ENCODE peak calls at places on chromosomes 4 and X, in ten cellular contexts. Q, H, R, Y, N, S, I, O, K and E are unnamed samples.

GRCh38 chrX:11242704-11243103 is 50.5 kb upstream of the AMELX start:
- DNase-seq in Q (no peak), H (no peak), R (no peak), Y (no peak), N (no peak), S (no peak), I (no peak), O (no peak), K (no peak), E (no peak)

GRCh38 chrX:104679175-104679574 is 113.2 kb downstream of the IL1RAPL2 start:
- DNase-seq in Q (no peak), H (no peak), R (no peak), Y (no peak), N (no peak), S (no peak), I (no peak), O (no peak), K (no peak), E (no peak)

GRCh38 chr4:176261481-176261880 is 7.5 kb downstream of the ASB5 start:
- DNase-seq in Q (no peak), H (no peak), R (no peak), Y (no peak), N (no peak), S (no peak), I (no peak), O (no peak), K (no peak), E (no peak)

GRCh38 chr4:40648742-40649281 is 19.1 kb upstream of the RBM47 start:
- DNase-seq in Q (no peak), H (no peak), R (no peak), Y (no peak), N (no peak), S (no peak), I (peak), O (peak), K (no peak), E (no peak)

GRCh38 chrX:9465380-9466114 is 689 bp downstream of the TBL1X start:
- DNase-seq in Q (no peak), H (peak), R (peak), Y (no peak), N (no peak), S (no peak), I (peak), O (no peak), K (peak), E (no peak)

GRCh38 chrX:10648608-10649007 is 28.2 kb upstream of the MID1 start:
- DNase-seq in Q (no peak), H (no peak), R (no peak), Y (no peak), N (no peak), S (no peak), I (no peak), O (no peak), K (no peak), E (no peak)

GRCh38 chr4:118884716-118885115 is 3.9 kb upstream of the SYNPO2 start:
- DNase-seq in Q (no peak), H (no peak), R (no peak), Y (no peak), N (no peak), S (no peak), I (no peak), O (no peak), K (no peak), E (no peak)

GRCh38 chr4:64266263-64266662 is 143.0 kb downstream of the TECRL start:
- DNase-seq in Q (no peak), H (no peak), R (no peak), Y (no peak), N (no peak), S (no peak), I (no peak), O (no peak), K (no peak), E (no peak)

GRCh38 chr4:160091631-160092030 is 988.8 kb downstream of the RAPGEF2 start:
- DNase-seq in Q (no peak), H (no peak), R (no peak), Y (no peak), N (no peak), S (no peak), I (no peak), O (no peak), K (no peak), E (no peak)

GRCh38 chrX:37302569-37302968 is 46.6 kb upstream of the PRRG1 start:
- DNase-seq in Q (no peak), H (peak), R (peak), Y (peak), N (no peak), S (no peak), I (peak), O (no peak), K (no peak), E (no peak)

GRCh38 chrX:101051153-101051548 is 760 bp downstream of the TRMT2B start:
- DNase-seq in Q (no peak), H (no peak), R (no peak), Y (no peak), N (peak), S (peak), I (no peak), O (no peak), K (peak), E (no peak)

GRCh38 chrX:101057095-101057714 is 5.3 kb upstream of the TRMT2B start:
- DNase-seq in Q (no peak), H (no peak), R (no peak), Y (no peak), N (no peak), S (no peak), I (no peak), O (no peak), K (no peak), E (no peak)

DNA sequence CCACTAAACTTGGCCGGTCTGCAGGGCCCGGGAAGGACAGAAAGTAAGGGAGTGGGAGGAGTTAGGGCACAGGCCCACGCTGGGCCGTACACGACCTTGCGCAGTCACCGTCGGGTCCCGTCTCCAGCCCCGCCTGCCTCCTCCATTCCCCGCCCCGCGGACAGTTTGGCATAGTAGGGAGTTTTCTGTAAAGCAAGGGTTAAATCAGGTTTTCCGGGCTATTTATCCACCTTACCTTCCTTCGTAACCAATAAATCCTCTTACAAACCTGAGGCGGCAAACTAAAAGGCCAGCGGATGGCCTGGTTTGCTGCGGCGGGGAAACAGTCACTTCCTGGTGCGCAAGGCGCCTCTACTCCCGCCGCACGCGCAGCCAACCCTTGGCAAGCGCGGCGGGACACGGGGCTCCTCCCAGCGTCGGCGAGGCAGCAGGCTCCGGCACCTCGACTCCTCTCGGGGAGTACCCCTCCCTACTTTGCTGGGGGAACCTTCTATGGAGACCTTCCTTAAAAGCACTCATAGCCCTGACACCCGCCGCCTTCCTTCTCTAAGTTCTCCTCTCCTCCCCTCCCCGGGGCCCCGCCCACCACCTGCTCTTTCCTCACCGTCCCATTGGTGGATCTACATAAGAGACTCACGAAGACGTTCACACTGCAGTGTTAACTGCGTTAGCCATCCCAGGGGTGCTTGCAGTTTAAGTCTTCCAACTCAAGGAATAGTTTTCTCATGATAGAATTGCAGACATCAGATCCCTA is at the start of gene TRMT2B:
- DNase-seq in Q (peak), H (peak), R (peak), Y (peak), N (peak), S (peak), I (peak), O (peak), K (peak), E (peak)
- H3K27ac ChIP-seq in Q (peak), H (peak), R (no peak), Y (peak), N (peak), S (peak), I (peak), O (peak), K (peak), E (peak)

DNA sequence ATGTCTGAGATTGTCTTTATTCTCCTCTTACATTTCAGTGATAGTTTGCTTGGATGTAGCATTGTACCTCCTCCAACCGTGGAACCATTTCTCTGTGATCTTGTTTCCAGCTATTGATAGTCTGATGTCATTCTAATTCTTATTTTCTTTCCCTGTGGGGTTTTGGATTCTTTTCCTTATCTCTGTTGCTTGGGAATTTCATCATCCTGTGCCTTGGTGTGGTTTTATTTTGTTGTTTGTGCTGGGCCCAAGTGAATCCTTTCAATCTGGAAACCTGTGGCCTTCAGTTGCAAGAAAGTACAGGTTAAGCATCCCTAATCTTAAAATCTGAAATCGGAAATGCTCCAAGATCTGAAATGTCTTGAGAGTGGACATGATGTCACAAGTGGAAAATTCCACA is 22.0 kb downstream of the MSX1 start:
- DNase-seq in Q (no peak), H (no peak), R (no peak), Y (no peak), N (no peak), S (no peak), I (no peak), O (no peak), K (no peak), E (no peak)
- TF ChIP-seq POLR2A in Q (no peak), H (no peak), R (no peak), Y (no peak), N (no peak), S (no peak), I (no peak), O (no peak), K (no peak), E (no peak)

GRCh38 chr4:5924466-5925125 is 31.7 kb upstream of the CRMP1 start:
- DNase-seq in Q (no peak), H (no peak), R (no peak), Y (no peak), N (no peak), S (no peak), I (no peak), O (no peak), K (no peak), E (no peak)
- H3K27ac ChIP-seq in Q (no peak), H (no peak), R (no peak), Y (no peak), N (no peak), S (no peak), I (no peak), O (no peak), K (no peak), E (no peak)

GRCh38 chr4:1720163-1720983 is 750 bp downstream of the TMEM129 start:
- DNase-seq in Q (no peak), H (peak), R (peak), Y (no peak), N (no peak), S (no peak), I (peak), O (no peak), K (peak), E (no peak)
- TF ChIP-seq POLR2A in Q (no peak), H (no peak), R (peak), Y (no peak), N (no peak), S (no peak), I (peak), O (no peak), K (no peak), E (no peak)

DNA sequence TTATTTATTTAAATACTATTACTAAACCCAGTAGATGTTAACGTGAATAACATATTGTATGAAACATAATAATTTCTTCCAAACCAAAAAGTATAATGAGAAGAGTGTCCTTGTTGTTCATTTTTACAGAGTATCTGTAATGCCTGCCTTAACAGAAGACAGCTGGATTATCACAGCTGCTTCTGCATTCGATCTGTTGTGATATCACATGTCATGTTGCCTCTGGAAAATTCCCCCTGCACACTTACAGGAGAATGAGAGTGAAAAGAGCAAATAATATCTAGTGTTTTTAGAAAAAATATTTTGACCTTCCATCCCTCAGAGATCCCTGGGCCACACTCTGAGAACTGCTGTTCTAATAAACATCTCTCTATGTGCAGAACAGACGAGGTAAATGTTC is 240.1 kb upstream of the NOCT start:
- DNase-seq in Q (no peak), H (no peak), R (no peak), Y (no peak), N (no peak), S (no peak), I (no peak), O (no peak), K (no peak), E (no peak)
- H3K27ac ChIP-seq in Q (no peak), H (no peak), R (no peak), Y (no peak), N (no peak), S (no peak), I (no peak), O (no peak), K (no peak), E (peak)

DNA sequence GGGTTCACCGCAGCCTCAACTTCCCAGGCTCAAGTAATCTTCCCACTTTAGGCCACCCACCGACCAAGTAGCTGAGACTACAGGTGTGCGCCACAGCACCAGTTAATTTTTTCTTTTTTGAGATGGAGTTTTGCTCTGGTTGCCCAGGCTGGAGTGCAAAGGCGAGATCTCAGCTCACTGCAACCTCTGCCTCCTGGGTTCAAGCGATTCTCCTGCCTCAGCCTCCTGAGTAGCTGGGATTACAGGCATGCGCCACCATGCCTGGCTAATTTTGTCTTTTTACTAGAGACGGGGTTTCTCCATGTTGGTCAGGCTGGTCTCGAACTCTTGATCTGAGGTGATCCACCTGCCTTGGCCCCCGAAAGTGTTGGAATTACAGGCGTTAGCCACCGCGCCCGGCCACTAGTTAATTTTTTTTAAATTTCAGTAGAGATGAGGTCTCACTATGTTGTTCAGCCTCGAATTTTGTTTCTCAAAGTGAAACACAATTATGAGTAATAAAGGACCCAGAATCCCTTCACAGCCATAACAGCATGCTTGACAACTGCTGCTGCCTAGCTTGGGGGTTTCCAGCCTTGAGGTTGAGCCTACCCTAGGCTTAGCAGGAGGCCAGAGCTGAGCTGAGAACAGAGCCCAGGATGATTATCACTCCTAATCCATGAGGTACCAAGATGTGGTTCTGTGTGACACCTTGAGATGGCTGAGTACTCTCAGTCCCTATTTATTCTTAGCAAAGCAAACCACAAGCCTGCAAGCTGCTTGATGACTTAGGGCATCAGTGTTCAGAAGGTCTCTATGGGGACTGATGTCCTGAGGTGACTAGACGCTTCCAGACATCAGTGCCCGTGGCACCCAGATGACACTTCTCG is 41.6 kb upstream of the NKRF start:
- DNase-seq in Q (no peak), H (no peak), R (no peak), Y (no peak), N (no peak), S (no peak), I (no peak), O (no peak), K (no peak), E (no peak)
- TF ChIP-seq POLR2A in Q (no peak), H (no peak), R (no peak), Y (no peak), N (no peak), S (no peak), I (no peak), O (no peak), K (no peak), E (no peak)

DNA sequence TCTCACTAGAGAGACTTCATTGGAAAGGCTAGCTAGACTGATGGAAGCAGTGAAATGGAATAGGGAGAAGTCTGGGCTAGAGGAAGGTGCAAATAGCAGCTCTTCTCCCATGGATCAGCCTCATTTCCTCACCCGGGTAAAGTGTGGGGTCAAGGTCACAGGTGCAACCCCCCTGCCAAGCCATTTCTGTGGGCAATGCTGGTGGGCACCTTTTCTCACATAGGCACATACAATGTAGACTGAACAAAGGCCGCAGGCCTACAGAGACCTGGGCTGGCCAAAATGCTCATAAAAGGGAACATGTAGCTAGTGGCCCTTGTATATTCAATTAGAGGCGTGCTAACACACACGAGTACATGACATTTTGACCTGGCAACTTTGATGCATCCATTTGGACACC is 71.5 kb upstream of the EFNB1 start:
- DNase-seq in Q (no peak), H (no peak), R (no peak), Y (no peak), N (no peak), S (no peak), I (no peak), O (no peak), K (no peak), E (no peak)
- H3K27ac ChIP-seq in Q (no peak), H (no peak), R (no peak), Y (no peak), N (no peak), S (no peak), I (no peak), O (peak), K (no peak), E (no peak)

GRCh38 chr4:84401669-84402068 is 97.4 kb downstream of the NKX6-1 start:
- DNase-seq in Q (no peak), H (peak), R (no peak), Y (no peak), N (no peak), S (no peak), I (no peak), O (no peak), K (no peak), E (no peak)

GRCh38 chr4:84403656-84404055 is 95.4 kb downstream of the NKX6-1 start:
- DNase-seq in Q (no peak), H (no peak), R (no peak), Y (no peak), N (no peak), S (no peak), I (no peak), O (no peak), K (no peak), E (no peak)
- TF ChIP-seq POLR2A in Q (no peak), H (no peak), R (no peak), Y (no peak), N (no peak), S (no peak), I (no peak), O (no peak), K (no peak), E (no peak)

GRCh38 chr4:168129802-168130201 is 37.5 kb downstream of the ANXA10 start:
- DNase-seq in Q (no peak), H (no peak), R (no peak), Y (no peak), N (no peak), S (no peak), I (no peak), O (no peak), K (no peak), E (no peak)
- H3K27ac ChIP-seq in Q (no peak), H (no peak), R (no peak), Y (no peak), N (no peak), S (no peak), I (no peak), O (no peak), K (no peak), E (no peak)

DNA sequence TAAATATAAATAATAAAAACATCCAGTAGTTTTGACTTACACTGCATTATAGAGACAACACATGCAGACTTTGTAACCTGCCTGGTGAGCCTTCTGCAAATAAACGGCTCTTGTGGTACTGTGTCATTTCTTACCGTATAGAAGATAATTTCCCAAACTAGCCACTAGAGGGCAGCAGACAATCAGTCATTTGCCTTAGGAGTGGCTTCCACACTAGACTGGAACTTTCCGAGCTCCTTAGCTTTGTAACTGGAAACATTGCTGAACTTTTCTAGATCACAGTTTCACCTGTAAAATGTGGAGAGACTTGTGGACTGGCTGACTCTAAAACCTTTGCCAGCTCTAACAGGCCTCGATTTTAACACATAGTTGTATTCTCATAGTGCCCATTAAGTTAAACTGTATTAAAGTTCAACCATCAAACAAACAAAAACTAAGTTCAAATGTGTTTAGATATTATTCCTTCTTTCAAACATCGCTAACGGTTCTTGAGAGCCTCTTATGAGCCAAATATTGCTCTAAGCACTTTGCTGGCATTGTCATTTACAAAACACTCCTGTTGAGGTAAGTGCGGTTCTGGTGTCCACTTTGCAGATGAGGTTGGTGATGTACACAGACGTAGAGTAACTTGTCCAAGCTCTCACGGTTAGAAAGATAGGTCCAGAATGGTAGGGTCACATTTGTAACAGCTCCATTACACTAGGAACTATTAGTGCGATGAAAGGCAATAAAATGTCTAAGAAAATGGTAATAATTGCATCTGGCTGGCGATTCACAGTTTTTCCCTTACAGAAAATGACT is 345.5 kb downstream of the ANK2 start:
- DNase-seq in Q (no peak), H (peak), R (no peak), Y (peak), N (peak), S (no peak), I (peak), O (no peak), K (peak), E (no peak)
- TF ChIP-seq POLR2A in Q (no peak), H (no peak), R (no peak), Y (no peak), N (no peak), S (no peak), I (no peak), O (no peak), K (no peak), E (no peak)